ENCODE peak calls at places on chromosomes 6 and 20, in five cellular contexts. K, A, Q, S and H are unnamed samples.

GRCh38 chr6:133333852-133334251 is 92.7 kb downstream of the EYA4 start:
- DNase-seq in K (no peak), A (no peak), Q (no peak), S (no peak), H (no peak)

GRCh38 chr6:145631374-145631773 is 103.9 kb downstream of the EPM2A start:
- DNase-seq in K (no peak), A (no peak), Q (no peak), S (no peak), H (peak; percentile 85)

GRCh38 chr6:5150676-5151075 is 65.5 kb downstream of the PPP1R3G start:
- DNase-seq in A (no peak), Q (no peak), K (no peak), S (no peak), H (no peak)

GRCh38 chr20:56249244-56249955 is 868 bp downstream of the MC3R start:
- DNase-seq in Q (no peak), A (peak; percentile 79), K (no peak), S (peak; percentile 9), H (peak; percentile 13)

GRCh38 chr6:108941867-108942266 is 93.6 kb downstream of the ARMC2 start:
- DNase-seq in S (no peak), K (no peak), Q (no peak), A (no peak), H (no peak)

GRCh38 chr6:56995347-56995746 is 40.4 kb downstream of the BEND6 start:
- DNase-seq in S (no peak), Q (no peak), K (no peak), A (no peak), H (peak; percentile 20)

GRCh38 chr20:44750081-44750805 is 4.6 kb downstream of the KCNK15 start:
- DNase-seq in K (no peak), Q (no peak), A (peak; percentile 86), S (no peak), H (no peak)

GRCh38 chr6:40722553-40723258 is 135.5 kb upstream of the LRFN2 start:
- DNase-seq in A (no peak), K (no peak), Q (no peak), S (peak; percentile 61), H (no peak)

GRCh38 chr6:35363293-35363750 is 21.0 kb downstream of the PPARD start:
- DNase-seq in A (peak; percentile 66), Q (no peak), S (no peak), K (no peak), H (peak; percentile 93)

GRCh38 chr6:118668761-118669411 is 17.5 kb upstream of the CEP85L start:
- DNase-seq in Q (no peak), S (peak; percentile 63), K (no peak), A (no peak), H (peak; percentile 44)

GRCh38 chr20:17556842-17557674 is 12.8 kb upstream of the DSTN start:
- DNase-seq in Q (peak; percentile 79), A (peak; percentile 86), S (peak; percentile 77), K (no peak), H (peak; percentile 78)

GRCh38 chr20:45944151-45944964 is 9.9 kb downstream of the PCIF1 start:
- DNase-seq in A (no peak), Q (no peak), S (no peak), K (no peak), H (no peak)

GRCh38 chr20:51411867-51412266 is 130.7 kb downstream of the NFATC2 start:
- DNase-seq in S (no peak), A (no peak), K (no peak), Q (no peak), H (no peak)

GRCh38 chr20:60257671-60258070 is 299.4 kb downstream of the CDH26 start:
- DNase-seq in K (no peak), S (no peak), A (no peak), Q (no peak), H (no peak)

GRCh38 chr20:58880994-58881752 is 28.7 kb downstream of the GNAS start:
- DNase-seq in A (no peak), Q (no peak), K (no peak), S (no peak), H (peak; percentile 5)

GRCh38 chr6:111989743-111990142 is 64.2 kb upstream of the CCN6 start:
- DNase-seq in S (no peak), K (no peak), A (no peak), Q (no peak), H (no peak)

GRCh38 chr6:109524129-109524528 is 41.1 kb upstream of the ZBTB24 start:
- DNase-seq in K (no peak), Q (no peak), A (no peak), S (no peak), H (no peak)

GRCh38 chr20:15475483-15475882 is 1097.8 kb downstream of the KIF16B start:
- DNase-seq in S (peak; percentile 5), K (no peak), A (peak; percentile 83), Q (peak; percentile 61), H (peak; percentile 86)

GRCh38 chr6:19444481-19444880 is 392.7 kb upstream of the ID4 start:
- DNase-seq in K (no peak), Q (no peak), A (no peak), S (no peak), H (no peak)

GRCh38 chr20:43305749-43306148 is 116.0 kb upstream of the PTPRT start:
- DNase-seq in A (no peak), K (no peak), S (no peak), Q (no peak), H (no peak)

GRCh38 chr6:31586596-31586995 is 519 bp downstream of the LST1 start:
- DNase-seq in Q (no peak), K (no peak), A (peak; percentile 85), S (no peak), H (no peak)

GRCh38 chr20:10761232-10761631 is 87.4 kb upstream of the JAG1 start:
- DNase-seq in Q (no peak), A (peak; percentile 91), K (no peak), S (no peak), H (no peak)

GRCh38 chr6:158038291-158039177 is 56.9 kb downstream of the SYNJ2 start:
- DNase-seq in S (no peak), K (no peak), Q (no peak), A (peak; percentile 65), H (no peak)

GRCh38 chr20:4153251-4153650 is 137.9 kb upstream of the RNF24 start:
- DNase-seq in K (no peak), A (peak; percentile 82), S (no peak), Q (no peak), H (no peak)